ENCODE peak calls at places on chromosomes 5 and 9, in four cellular contexts. One of them, this sample, is unnamed.

GRCh38 chr5:142600611-142601360 is 85.1 kb downstream of the FGF1 start:
- DNase-seq in GM12864: no peak
- DNase-seq in psoas muscle: no peak
- DNase-seq in PC-3: no peak
- DNase-seq in this sample: peak

GRCh38 chr9:78468231-78468630 is 171.3 kb downstream of the PSAT1 start:
- DNase-seq in GM12864: no peak
- DNase-seq in psoas muscle: no peak
- DNase-seq in PC-3: no peak
- DNase-seq in this sample: no peak

GRCh38 chr5:97553829-97554452 is 370.9 kb upstream of the RIOK2 start:
- DNase-seq in GM12864: no peak
- DNase-seq in psoas muscle: no peak
- DNase-seq in PC-3: no peak
- DNase-seq in this sample: no peak

GRCh38 chr9:100324594-100325200 is 28.0 kb downstream of the TEX10 start:
- DNase-seq in GM12864: no peak
- DNase-seq in psoas muscle: no peak
- DNase-seq in PC-3: peak
- DNase-seq in this sample: no peak

GRCh38 chr9:30932226-30932625 is 1452.2 kb upstream of the ACO1 start:
- DNase-seq in GM12864: no peak
- DNase-seq in psoas muscle: no peak
- DNase-seq in PC-3: peak
- DNase-seq in this sample: no peak

GRCh38 chr5:172875372-172876279 is 41.6 kb downstream of the ERGIC1 start:
- DNase-seq in GM12864: no peak
- DNase-seq in psoas muscle: peak
- DNase-seq in PC-3: no peak
- DNase-seq in this sample: no peak

GRCh38 chr5:87137280-87137679 is 130.4 kb upstream of the RASA1 start:
- DNase-seq in GM12864: no peak
- DNase-seq in psoas muscle: peak
- DNase-seq in PC-3: no peak
- DNase-seq in this sample: no peak

GRCh38 chr9:72636621-72637020 is 115.2 kb downstream of the TMC1 start:
- DNase-seq in GM12864: no peak
- DNase-seq in psoas muscle: no peak
- DNase-seq in PC-3: no peak
- DNase-seq in this sample: no peak

GRCh38 chr9:34929506-34930102 is 28.5 kb upstream of the PHF24 start:
- DNase-seq in GM12864: peak
- DNase-seq in psoas muscle: no peak
- DNase-seq in PC-3: peak
- DNase-seq in this sample: no peak

GRCh38 chr5:150258126-150258525 is 31.4 kb downstream of the CAMK2A start:
- DNase-seq in GM12864: no peak
- DNase-seq in psoas muscle: no peak
- DNase-seq in PC-3: no peak
- DNase-seq in this sample: no peak

GRCh38 chr5:37619353-37619752 is 220.5 kb downstream of the GDNF start:
- DNase-seq in GM12864: no peak
- DNase-seq in psoas muscle: no peak
- DNase-seq in PC-3: no peak
- DNase-seq in this sample: no peak

GRCh38 chr9:130345009-130345992 is 79.7 kb downstream of the HMCN2 start:
- DNase-seq in GM12864: no peak
- DNase-seq in psoas muscle: no peak
- DNase-seq in PC-3: no peak
- DNase-seq in this sample: no peak

GRCh38 chr5:142800776-142801494 is 30.8 kb downstream of the ARHGAP26 start:
- DNase-seq in GM12864: peak
- DNase-seq in psoas muscle: no peak
- DNase-seq in PC-3: no peak
- DNase-seq in this sample: no peak

GRCh38 chr9:27124151-27124550 is 15.1 kb downstream of the TEK start:
- DNase-seq in GM12864: no peak
- DNase-seq in psoas muscle: no peak
- DNase-seq in PC-3: peak
- DNase-seq in this sample: no peak

GRCh38 chr5:131008329-131008728 is 156.7 kb downstream of the HINT1 start:
- DNase-seq in GM12864: no peak
- DNase-seq in psoas muscle: no peak
- DNase-seq in PC-3: no peak
- DNase-seq in this sample: no peak

GRCh38 chr5:31845351-31845750 is 206.4 kb downstream of the PDZD2 start:
- DNase-seq in GM12864: no peak
- DNase-seq in psoas muscle: no peak
- DNase-seq in PC-3: no peak
- DNase-seq in this sample: no peak

GRCh38 chr5:31847354-31847753 is 208.4 kb downstream of the PDZD2 start:
- DNase-seq in GM12864: no peak
- DNase-seq in psoas muscle: no peak
- DNase-seq in PC-3: no peak
- DNase-seq in this sample: no peak

GRCh38 chr5:31846934-31847333 is 208.0 kb downstream of the PDZD2 start:
- DNase-seq in GM12864: no peak
- DNase-seq in psoas muscle: no peak
- DNase-seq in PC-3: no peak
- DNase-seq in this sample: no peak

GRCh38 chr5:31844615-31845345 is 205.8 kb downstream of the PDZD2 start:
- DNase-seq in GM12864: no peak
- DNase-seq in psoas muscle: no peak
- DNase-seq in PC-3: peak
- DNase-seq in this sample: no peak
- TF ChIP-seq CTCF in GM12864: no peak
- TF ChIP-seq CTCF in psoas muscle: no peak
- TF ChIP-seq CTCF in PC-3: peak
- TF ChIP-seq CTCF in this sample: no peak

GRCh38 chr9:93119703-93119952 is 14.4 kb downstream of the NINJ1 start:
- DNase-seq in GM12864: no peak
- DNase-seq in psoas muscle: no peak
- DNase-seq in PC-3: no peak
- DNase-seq in this sample: no peak
- H3K4me3 ChIP-seq in GM12864: no peak
- H3K4me3 ChIP-seq in psoas muscle: no peak
- H3K4me3 ChIP-seq in PC-3: no peak
- H3K4me3 ChIP-seq in this sample: no peak

GRCh38 chr5:96172436-96172835 is 210.8 kb upstream of the ELL2 start:
- DNase-seq in GM12864: no peak
- DNase-seq in psoas muscle: no peak
- DNase-seq in PC-3: no peak
- DNase-seq in this sample: no peak

GRCh38 chr5:96180684-96181083 is 219.0 kb upstream of the ELL2 start:
- DNase-seq in GM12864: no peak
- DNase-seq in psoas muscle: no peak
- DNase-seq in PC-3: no peak
- DNase-seq in this sample: no peak

GRCh38 chr5:96177303-96177869 is 215.7 kb upstream of the ELL2 start:
- DNase-seq in GM12864: peak
- DNase-seq in psoas muscle: no peak
- DNase-seq in PC-3: peak
- DNase-seq in this sample: no peak

GRCh38 chr5:96176022-96176421 is 214.4 kb upstream of the ELL2 start:
- DNase-seq in GM12864: no peak
- DNase-seq in psoas muscle: no peak
- DNase-seq in PC-3: no peak
- DNase-seq in this sample: no peak

DNA sequence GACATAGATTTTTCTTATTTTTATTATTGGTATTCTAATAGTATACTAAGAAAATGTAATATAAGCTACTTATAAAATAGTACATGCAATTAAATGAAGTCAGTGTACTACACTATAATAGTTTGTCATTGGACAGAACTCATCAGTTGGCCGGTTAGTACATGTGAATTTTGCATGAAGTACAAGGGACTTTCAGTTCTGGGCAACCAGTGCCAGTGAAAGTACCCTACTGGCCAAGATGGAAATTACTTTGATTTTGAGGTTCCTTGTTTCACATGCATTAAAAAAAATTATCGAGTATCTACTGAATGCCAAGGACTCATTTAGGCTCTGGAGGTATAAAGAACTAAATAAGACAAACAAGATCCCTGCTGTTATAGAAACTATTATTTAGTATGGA is 213.4 kb upstream of the ELL2 start:
- DNase-seq in GM12864: no peak
- DNase-seq in psoas muscle: no peak
- DNase-seq in PC-3: peak
- DNase-seq in this sample: no peak
- TF ChIP-seq CTCF in GM12864: peak
- TF ChIP-seq CTCF in psoas muscle: no peak
- TF ChIP-seq CTCF in PC-3: peak
- TF ChIP-seq CTCF in this sample: no peak

GRCh38 chr5:125696762-125697161 is 726.4 kb upstream of the GRAMD2B start:
- DNase-seq in GM12864: no peak
- DNase-seq in psoas muscle: no peak
- DNase-seq in PC-3: peak
- DNase-seq in this sample: no peak

GRCh38 chr5:125699860-125700259 is 723.3 kb upstream of the GRAMD2B start:
- DNase-seq in GM12864: no peak
- DNase-seq in psoas muscle: no peak
- DNase-seq in PC-3: no peak
- DNase-seq in this sample: no peak

GRCh38 chr5:125703616-125704015 is 719.6 kb upstream of the GRAMD2B start:
- DNase-seq in GM12864: no peak
- DNase-seq in psoas muscle: no peak
- DNase-seq in PC-3: peak
- DNase-seq in this sample: no peak

GRCh38 chr5:125698420-125698819 is 724.8 kb upstream of the GRAMD2B start:
- DNase-seq in GM12864: no peak
- DNase-seq in psoas muscle: no peak
- DNase-seq in PC-3: no peak
- DNase-seq in this sample: no peak

GRCh38 chr5:125700380-125700856 is 722.8 kb upstream of the GRAMD2B start:
- DNase-seq in GM12864: no peak
- DNase-seq in psoas muscle: no peak
- DNase-seq in PC-3: peak
- DNase-seq in this sample: no peak
- H3K4me3 ChIP-seq in GM12864: no peak
- H3K4me3 ChIP-seq in psoas muscle: peak
- H3K4me3 ChIP-seq in PC-3: peak
- H3K4me3 ChIP-seq in this sample: no peak

DNA sequence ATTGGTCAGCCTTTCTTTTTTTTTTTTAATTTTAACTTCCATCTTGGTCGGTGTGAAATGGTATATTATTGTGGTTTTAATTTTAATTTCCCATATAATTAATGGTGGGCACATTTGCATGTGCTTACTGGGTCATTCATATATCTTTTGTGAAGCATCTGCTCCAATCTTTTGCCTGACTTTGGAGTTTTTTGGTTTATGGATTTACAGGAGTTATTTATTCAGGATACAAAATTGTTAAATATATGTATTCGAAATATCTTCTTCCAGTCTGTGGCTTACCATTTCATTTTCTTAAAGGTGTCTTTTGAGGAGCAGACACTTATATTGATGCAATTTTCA is 682 bp upstream of the RIGI start:
- DNase-seq in GM12864: no peak
- DNase-seq in psoas muscle: no peak
- DNase-seq in PC-3: no peak
- DNase-seq in this sample: no peak
- TF ChIP-seq CTCF in GM12864: no peak
- TF ChIP-seq CTCF in psoas muscle: no peak
- TF ChIP-seq CTCF in PC-3: peak
- TF ChIP-seq CTCF in this sample: no peak

DNA sequence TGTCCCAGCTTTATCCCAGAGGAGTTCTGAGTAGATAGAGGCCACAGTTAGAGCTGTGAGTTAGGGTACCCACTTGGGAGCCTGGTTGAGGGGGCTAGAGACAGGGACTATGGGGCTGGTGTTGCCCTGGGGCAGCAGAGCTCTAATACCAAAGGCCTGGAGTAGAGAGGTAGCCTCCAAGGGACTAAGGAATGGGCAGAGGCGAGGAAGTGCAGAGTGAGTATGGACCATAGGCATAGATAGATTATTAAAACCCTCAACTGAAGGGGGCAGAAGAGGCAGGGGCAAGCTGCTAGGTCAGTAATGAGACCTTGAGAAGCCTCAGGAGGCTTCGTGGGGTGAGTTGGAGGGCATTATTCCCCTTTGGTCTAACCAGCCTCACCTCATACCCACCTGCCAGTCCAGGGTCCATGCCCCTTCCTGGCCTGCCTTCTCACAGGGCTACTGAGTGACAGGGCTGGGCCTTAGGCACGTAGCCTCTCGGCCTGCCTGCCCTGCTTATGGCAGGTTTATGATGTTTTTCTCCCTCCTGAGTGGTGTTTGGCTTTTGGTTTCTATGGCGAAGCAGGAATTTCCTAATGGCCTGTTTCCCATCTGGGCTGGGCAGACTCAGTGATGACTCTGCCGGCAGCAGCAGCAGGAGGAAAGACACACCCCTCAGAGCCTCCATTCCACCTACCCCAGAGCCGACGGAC is 8.0 kb downstream of the PDLIM4 start:
- DNase-seq in GM12864: no peak
- DNase-seq in psoas muscle: peak
- DNase-seq in PC-3: peak
- DNase-seq in this sample: peak
- H3K4me3 ChIP-seq in GM12864: no peak
- H3K4me3 ChIP-seq in psoas muscle: no peak
- H3K4me3 ChIP-seq in PC-3: peak
- H3K4me3 ChIP-seq in this sample: no peak

DNA sequence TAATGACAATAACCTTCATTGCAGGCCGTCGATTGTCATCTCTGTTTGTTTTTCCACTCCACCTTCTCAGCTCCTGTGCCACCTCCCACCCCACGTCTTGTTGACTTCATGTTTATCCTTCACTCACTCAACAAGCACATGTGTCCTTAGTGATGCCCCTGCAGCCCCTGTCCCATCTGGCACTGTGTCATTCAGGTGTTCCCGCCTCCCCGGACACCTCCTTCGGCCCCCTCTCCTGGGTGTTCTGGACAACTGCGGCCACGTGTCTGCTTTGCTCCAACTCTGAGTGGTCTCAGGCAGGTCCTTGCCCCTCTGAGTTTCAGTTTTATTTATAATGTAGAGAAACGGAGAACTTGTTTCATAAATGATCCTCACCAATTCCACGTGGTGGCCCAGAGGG is 91.0 kb upstream of the COL5A1 start:
- DNase-seq in GM12864: no peak
- DNase-seq in psoas muscle: peak
- DNase-seq in PC-3: no peak
- DNase-seq in this sample: no peak
- TF ChIP-seq CTCF in GM12864: no peak
- TF ChIP-seq CTCF in psoas muscle: no peak
- TF ChIP-seq CTCF in PC-3: no peak
- TF ChIP-seq CTCF in this sample: no peak

GRCh38 chr5:72554897-72555296 is 47.7 kb upstream of the ZNF366 start:
- DNase-seq in GM12864: no peak
- DNase-seq in psoas muscle: no peak
- DNase-seq in PC-3: no peak
- DNase-seq in this sample: no peak

GRCh38 chr5:72556351-72557146 is 49.3 kb upstream of the ZNF366 start:
- DNase-seq in GM12864: peak
- DNase-seq in psoas muscle: peak
- DNase-seq in PC-3: peak
- DNase-seq in this sample: peak

GRCh38 chr5:72557147-72557501 is 49.9 kb upstream of the ZNF366 start:
- DNase-seq in GM12864: no peak
- DNase-seq in psoas muscle: peak
- DNase-seq in PC-3: no peak
- DNase-seq in this sample: no peak

GRCh38 chr5:72557576-72558336 is 50.5 kb upstream of the ZNF366 start:
- DNase-seq in GM12864: no peak
- DNase-seq in psoas muscle: no peak
- DNase-seq in PC-3: no peak
- DNase-seq in this sample: no peak

GRCh38 chr5:72555871-72556270 is 48.7 kb upstream of the ZNF366 start:
- DNase-seq in GM12864: no peak
- DNase-seq in psoas muscle: no peak
- DNase-seq in PC-3: no peak
- DNase-seq in this sample: no peak
- H3K4me3 ChIP-seq in GM12864: no peak
- H3K4me3 ChIP-seq in psoas muscle: peak
- H3K4me3 ChIP-seq in PC-3: peak
- H3K4me3 ChIP-seq in this sample: no peak